ENCODE peak calls at places on chromosome 15, in six cellular contexts. J is A549; C is astrocyte of the spinal cord; W is fibroblast of mammary gland; T is body of pancreas; Q is naive thymus-derived CD4-positive, alpha-beta T cell. K is an unnamed sample.

GRCh38 chr15:97728791-97729190 is 231.7 kb upstream of the ARRDC4 start:
- DNase-seq in Q (no peak), J (no peak), C (no peak), W (no peak), T (no peak), K (no peak)

GRCh38 chr15:48112242-48112641 is 8.5 kb upstream of the SLC24A5 start:
- DNase-seq in W (peak; percentile 15), Q (no peak), J (peak; percentile 39), T (peak; percentile 28), C (peak; percentile 38), K (no peak)

GRCh38 chr15:56045068-56045748 is 51.8 kb upstream of the NEDD4 start:
- DNase-seq in Q (no peak), W (peak; percentile 11), C (no peak), T (no peak), J (no peak), K (no peak)

GRCh38 chr15:44836094-44836493 is 99.8 kb downstream of the TRIM69 start:
- DNase-seq in J (no peak), C (no peak), T (no peak), W (no peak), Q (no peak), K (no peak)

GRCh38 chr15:62163847-62164499 is 1.1 kb downstream of the C2CD4B start:
- DNase-seq in T (peak; percentile 35), C (no peak), Q (no peak), W (no peak), J (peak; percentile 13), K (no peak)

GRCh38 chr15:47652213-47652852 is 65.0 kb upstream of the SEMA6D start:
- DNase-seq in J (no peak), C (no peak), T (no peak), Q (no peak), W (no peak), K (no peak)

GRCh38 chr15:69855601-69856000 is 242.1 kb downstream of the TLE3 start:
- DNase-seq in T (no peak), W (no peak), Q (no peak), C (peak; percentile 46), J (no peak), K (no peak)

GRCh38 chr15:25345943-25346342 is 92.9 kb downstream of the UBE3A start:
- DNase-seq in J (no peak), C (peak; percentile 67), T (no peak), Q (no peak), W (peak; percentile 39), K (no peak)

GRCh38 chr15:29103825-29104565 is 165.6 kb downstream of the NSMCE3 start:
- DNase-seq in C (peak; percentile 85), W (peak; percentile 70), J (peak; percentile 70), T (peak; percentile 57), Q (peak; percentile 47), K (peak; percentile 42)

GRCh38 chr15:68114840-68115239 is 60.7 kb downstream of the PIAS1 start:
- DNase-seq in T (no peak), J (no peak), W (no peak), C (no peak), Q (no peak), K (no peak)

GRCh38 chr15:24862726-24863521 is 91.9 kb upstream of the SNRPN start:
- DNase-seq in W (no peak), J (no peak), C (peak; percentile 22), Q (no peak), T (no peak), K (no peak)

GRCh38 chr15:94162946-94163345 is 68.4 kb upstream of the MCTP2 start:
- DNase-seq in T (no peak), J (no peak), C (no peak), Q (no peak), W (no peak), K (no peak)

GRCh38 chr15:38690737-38691332 is 126.2 kb upstream of the RASGRP1 start:
- DNase-seq in Q (peak; percentile 82), T (peak; percentile 71), W (peak; percentile 75), C (peak; percentile 72), J (peak; percentile 68), K (peak; percentile 72)

GRCh38 chr15:45641374-45641778 is 6.5 kb downstream of the SQOR start:
- DNase-seq in W (peak; percentile 98), T (peak; percentile 74), Q (no peak), C (peak; percentile 77), J (peak; percentile 93), K (no peak)

GRCh38 chr15:101482526-101483371 is 6.8 kb downstream of the PCSK6 start:
- DNase-seq in W (no peak), C (no peak), J (no peak), T (no peak), Q (no peak), K (no peak)

GRCh38 chr15:73727330-73728018 is 25.7 kb downstream of the INSYN1 start:
- DNase-seq in J (peak; percentile 58), Q (no peak), T (no peak), C (peak; percentile 57), W (peak; percentile 76), K (no peak)

GRCh38 chr15:86772369-86773059 is 692.8 kb downstream of the AGBL1 start:
- DNase-seq in J (no peak), T (no peak), W (no peak), Q (no peak), C (no peak), K (no peak)

GRCh38 chr15:29849716-29850115 is 27.4 kb upstream of the TJP1 start:
- DNase-seq in T (no peak), Q (no peak), J (no peak), W (no peak), C (no peak), K (no peak)

GRCh38 chr15:57921371-57921770 is 144.1 kb downstream of the ALDH1A2 start:
- DNase-seq in J (no peak), T (no peak), C (no peak), W (peak; percentile 76), Q (no peak), K (no peak)

GRCh38 chr15:92421980-92422379 is 28.3 kb downstream of the ST8SIA2 start:
- DNase-seq in T (no peak), J (no peak), Q (no peak), C (peak; percentile 53), W (peak; percentile 19), K (no peak)

GRCh38 chr15:88454867-88455810 is 12.0 kb downstream of the MRPL46 start:
- DNase-seq in C (peak; percentile 62), Q (peak; percentile 23), W (peak; percentile 71), T (peak; percentile 75), J (peak; percentile 84), K (no peak)

GRCh38 chr15:59294961-59295741 is 77.5 kb downstream of the MYO1E start:
- DNase-seq in C (peak; percentile 95), Q (no peak), W (peak; percentile 97), J (peak; percentile 91), T (no peak), K (no peak)

GRCh38 chr15:49927462-49927861 is 191.6 kb downstream of the ATP8B4 start:
- DNase-seq in C (peak; percentile 45), T (no peak), Q (no peak), J (no peak), W (peak; percentile 90), K (no peak)

DNA sequence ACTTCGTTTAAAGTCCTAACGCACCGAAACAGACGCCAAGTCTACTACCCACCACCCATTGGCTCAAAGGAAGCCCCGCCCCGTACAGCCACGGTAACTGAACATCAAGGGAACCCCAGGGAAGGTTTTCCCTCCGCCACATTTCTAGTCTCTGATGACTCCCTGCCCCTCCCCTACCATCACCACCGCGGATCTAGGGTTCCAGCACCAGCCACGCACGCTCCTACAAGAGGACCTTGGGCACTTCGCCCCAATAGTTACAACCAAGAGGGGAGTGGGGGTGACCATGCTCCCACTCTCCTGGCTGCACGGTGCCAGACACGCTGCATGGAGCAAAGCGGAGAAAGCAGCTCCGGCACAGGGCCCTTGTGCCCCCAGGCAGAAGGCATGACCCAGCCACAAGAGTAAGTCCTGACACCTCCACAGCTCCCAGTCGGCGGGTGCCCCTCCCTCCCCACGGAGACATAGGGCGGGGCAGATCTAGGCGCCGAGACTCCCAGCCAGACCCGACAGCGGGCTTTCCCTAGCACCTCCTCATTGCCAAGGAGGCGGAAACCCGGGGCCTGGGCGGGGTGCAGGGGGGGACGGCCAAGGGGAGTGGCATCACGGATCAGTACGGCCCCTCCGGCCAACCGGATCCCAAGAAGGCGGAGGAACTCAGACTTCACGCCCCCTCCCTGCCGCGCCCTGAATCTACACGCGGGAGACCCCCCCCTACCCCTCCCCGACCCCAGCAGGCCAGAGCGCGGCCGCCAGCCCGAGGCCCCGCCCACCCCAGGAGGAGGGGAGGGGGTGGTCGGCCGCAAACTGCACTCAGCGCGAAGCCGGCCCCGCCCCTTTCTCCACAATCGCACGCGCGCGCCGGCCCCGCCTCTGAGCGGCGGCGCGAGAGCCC is 936 bp downstream of the SIN3A start:
- DNase-seq in W (peak; percentile 95), T (peak; percentile 96), J (peak; percentile 99), Q (peak; percentile 92), C (peak; percentile 99), K (peak; percentile 96)
- H3K4me3 ChIP-seq in W (peak overlapping the region; percentile 91), T (peak overlapping the region; percentile 61), J (peak overlapping the region; percentile 67), Q (peak overlapping the region; percentile 94), C (peak overlapping the region; percentile 87), K (peak overlapping the region; percentile 99)

GRCh38 chr15:77417642-77418041 is 2.3 kb downstream of the PEAK1 start:
- DNase-seq in T (no peak), J (no peak), C (no peak), Q (no peak), W (peak; percentile 19), K (no peak)
- H3K4me3 ChIP-seq in T (no peak overlapping the region), J (no peak overlapping the region), C (no peak overlapping the region), Q (no peak overlapping the region), W (peak overlapping the region; percentile 2), K (no peak overlapping the region)

DNA sequence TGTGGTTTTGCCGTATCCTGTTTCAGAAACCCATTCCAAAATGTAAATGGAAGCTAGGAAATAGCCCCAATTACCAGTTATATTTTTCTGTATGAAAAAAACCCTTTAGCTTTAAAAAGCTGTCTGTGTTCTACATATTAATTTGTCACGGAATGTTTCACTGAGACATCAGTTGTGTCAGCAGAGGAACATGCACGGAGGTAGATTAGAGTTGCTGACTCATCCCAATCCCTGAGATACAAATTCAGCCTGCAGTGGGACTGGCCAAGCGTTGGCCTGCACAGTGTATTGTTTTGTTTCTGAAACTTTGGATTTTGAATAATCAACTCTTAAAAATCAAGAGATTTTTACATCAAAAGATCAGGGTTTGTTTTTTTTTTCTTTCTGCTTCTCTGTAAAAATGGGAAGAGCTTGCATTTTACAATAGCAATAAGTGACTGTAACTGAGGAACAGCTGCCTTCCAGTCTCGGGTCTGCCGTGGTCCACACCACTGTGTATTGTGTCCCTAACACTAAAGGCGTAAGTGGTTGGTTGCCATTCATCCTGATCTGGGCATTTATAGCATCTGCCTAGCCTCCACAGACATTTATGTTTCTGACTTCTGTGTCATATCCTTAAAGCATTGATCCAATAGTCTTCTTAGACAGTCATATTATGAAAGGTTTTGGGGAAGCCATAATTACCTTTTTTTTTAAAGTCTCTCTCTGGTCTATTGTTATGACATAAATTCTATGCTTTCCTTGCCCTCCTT is 218.1 kb downstream of the ADAMTSL3 start:
- DNase-seq in J (peak; percentile 31), C (peak; percentile 33), W (peak; percentile 78), Q (no peak), T (peak; percentile 25), K (no peak)
- H3K4me3 ChIP-seq in J (no peak overlapping the region), C (no peak overlapping the region), W (no peak overlapping the region), Q (no peak overlapping the region), T (no peak overlapping the region), K (no peak overlapping the region)

GRCh38 chr15:95326689-95327525 is 1003.6 kb upstream of the NR2F2 start:
- DNase-seq in C (no peak), W (no peak), J (no peak), Q (no peak), T (peak; percentile 11), K (no peak)

GRCh38 chr15:95324596-95325135 is 1005.8 kb upstream of the NR2F2 start:
- DNase-seq in T (no peak), J (no peak), W (no peak), Q (no peak), C (no peak), K (no peak)

GRCh38 chr15:95323798-95324197 is 1006.7 kb upstream of the NR2F2 start:
- DNase-seq in W (no peak), J (no peak), T (no peak), Q (no peak), C (no peak), K (no peak)

GRCh38 chr15:95327661-95328060 is 1002.8 kb upstream of the NR2F2 start:
- DNase-seq in W (no peak), J (no peak), Q (no peak), T (no peak), C (no peak), K (no peak)

GRCh38 chr15:95325763-95326688 is 1004.5 kb upstream of the NR2F2 start:
- DNase-seq in T (no peak), J (no peak), C (peak; percentile 74), Q (no peak), W (peak; percentile 7), K (no peak)
- H3K4me3 ChIP-seq in T (no peak overlapping the region), J (no peak overlapping the region), C (peak overlapping the region; percentile 44), Q (no peak overlapping the region), W (peak overlapping the region; percentile 20), K (no peak overlapping the region)

K was measured in CD8-positive, alpha-beta memory T cell.